ENCODE peak calls at places on chromosome 10, in four cellular contexts. K is HCT116; H is activated CD4-positive, alpha-beta T cell treated with anti-CD3 and anti-CD28 coated beads, Interleukin-2, amount 10 ng/mL, durations not matched to agents 7 days and 5 days; E is hypothalamus. B is an unnamed sample.

GRCh38 chr10:114771157-114771556 is 50.4 kb upstream of the FHIP2A start:
- DNase-seq in H (no peak), K (no peak), E (no peak), B (no peak)

GRCh38 chr10:121355161-121355560 is 243.1 kb downstream of the FGFR2 start:
- DNase-seq in K (no peak), E (no peak), H (no peak), B (no peak)

GRCh38 chr10:133308431-133309110 is at the start of the genes TUBGCP2 and ZNF511:
- DNase-seq in H (peak; percentile 88), K (no peak), E (peak; percentile 88), B (peak; percentile 92)

GRCh38 chr10:49359349-49360231 is 36.3 kb downstream of the DRGX start:
- DNase-seq in E (no peak), K (no peak), H (no peak), B (no peak)

GRCh38 chr10:34698979-34699378 is 116.1 kb downstream of the PARD3 start:
- DNase-seq in H (no peak), E (no peak), K (peak; percentile 34), B (no peak)

GRCh38 chr10:126618466-126618865 is 52.0 kb downstream of the C10orf90 start:
- DNase-seq in E (no peak), K (no peak), H (no peak), B (no peak)

GRCh38 chr10:78407009-78407711 is 373.5 kb downstream of the RPS24 start:
- DNase-seq in E (peak; percentile 71), K (peak; percentile 90), H (peak; percentile 55), B (peak; percentile 95)

GRCh38 chr10:132232553-132232949 is 45.8 kb downstream of the DPYSL4 start:
- DNase-seq in H (peak; percentile 34), K (no peak), E (no peak), B (no peak)

GRCh38 chr10:6542999-6543430 is 37.1 kb downstream of the PRKCQ start:
- DNase-seq in K (no peak), E (no peak), H (peak; percentile 79), B (no peak)

GRCh38 chr10:43682956-43683355 is 34.3 kb upstream of the ZNF32 start:
- DNase-seq in K (no peak), E (no peak), H (no peak), B (no peak)

GRCh38 chr10:91944880-91945630 is 21.5 kb downstream of the BTAF1 start:
- DNase-seq in E (no peak), H (peak; percentile 24), K (no peak), B (no peak)